ENCODE peak calls at places on chromosomes 6 and 20, in seven cellular contexts. One of them, this sample, is unnamed.

GRCh38 chr6:140003217-140003616 is 628.8 kb upstream of the CITED2 start:
- DNase-seq in bronchial epithelial cell: no peak
- DNase-seq in heart left ventricle: no peak
- DNase-seq in choroid plexus epithelial cell: no peak
- DNase-seq in GM12865: no peak
- DNase-seq in astrocyte: no peak
- DNase-seq in GM20000: no peak
- DNase-seq in this sample: no peak

GRCh38 chr20:52683761-52684160 is 288.4 kb upstream of the TSHZ2 start:
- DNase-seq in bronchial epithelial cell: no peak
- DNase-seq in choroid plexus epithelial cell: no peak
- DNase-seq in astrocyte: no peak
- DNase-seq in heart left ventricle: no peak
- DNase-seq in GM20000: no peak
- DNase-seq in GM12865: no peak
- DNase-seq in this sample: no peak

GRCh38 chr20:1933465-1933870 is 38.3 kb downstream of the SIRPA start:
- DNase-seq in bronchial epithelial cell: no peak
- DNase-seq in GM20000: no peak
- DNase-seq in astrocyte: peak
- DNase-seq in choroid plexus epithelial cell: no peak
- DNase-seq in heart left ventricle: peak
- DNase-seq in GM12865: no peak
- DNase-seq in this sample: no peak

GRCh38 chr6:20438462-20439070 is 36.9 kb downstream of the E2F3 start:
- DNase-seq in astrocyte: no peak
- DNase-seq in heart left ventricle: no peak
- DNase-seq in choroid plexus epithelial cell: no peak
- DNase-seq in GM12865: no peak
- DNase-seq in GM20000: no peak
- DNase-seq in bronchial epithelial cell: no peak
- DNase-seq in this sample: no peak

GRCh38 chr20:924639-925038 is 8.5 kb upstream of the ANGPT4 start:
- DNase-seq in GM20000: no peak
- DNase-seq in choroid plexus epithelial cell: no peak
- DNase-seq in GM12865: no peak
- DNase-seq in bronchial epithelial cell: no peak
- DNase-seq in astrocyte: no peak
- DNase-seq in heart left ventricle: no peak
- DNase-seq in this sample: no peak

GRCh38 chr6:158536084-158536890 is 23.6 kb upstream of the TMEM181 start:
- DNase-seq in bronchial epithelial cell: peak
- DNase-seq in astrocyte: peak
- DNase-seq in GM12865: peak
- DNase-seq in heart left ventricle: peak
- DNase-seq in GM20000: peak
- DNase-seq in choroid plexus epithelial cell: peak
- DNase-seq in this sample: peak

GRCh38 chr6:135572051-135572450 is 74.5 kb upstream of the AHI1 start:
- DNase-seq in GM20000: no peak
- DNase-seq in heart left ventricle: no peak
- DNase-seq in GM12865: no peak
- DNase-seq in astrocyte: peak
- DNase-seq in choroid plexus epithelial cell: no peak
- DNase-seq in bronchial epithelial cell: no peak
- DNase-seq in this sample: no peak

GRCh38 chr6:9399916-9400315 is 964.6 kb upstream of the SLC35B3 start:
- DNase-seq in GM12865: no peak
- DNase-seq in heart left ventricle: no peak
- DNase-seq in GM20000: no peak
- DNase-seq in astrocyte: no peak
- DNase-seq in choroid plexus epithelial cell: no peak
- DNase-seq in bronchial epithelial cell: peak
- DNase-seq in this sample: no peak

GRCh38 chr6:69138173-69138572 is 503.1 kb downstream of the ADGRB3 start:
- DNase-seq in GM12865: no peak
- DNase-seq in bronchial epithelial cell: no peak
- DNase-seq in astrocyte: peak
- DNase-seq in GM20000: no peak
- DNase-seq in choroid plexus epithelial cell: no peak
- DNase-seq in heart left ventricle: no peak
- DNase-seq in this sample: no peak

GRCh38 chr6:87344513-87344912 is at the start of gene C6orf163:
- DNase-seq in GM20000: no peak
- DNase-seq in GM12865: no peak
- DNase-seq in astrocyte: no peak
- DNase-seq in choroid plexus epithelial cell: no peak
- DNase-seq in heart left ventricle: no peak
- DNase-seq in bronchial epithelial cell: no peak
- DNase-seq in this sample: no peak

GRCh38 chr6:13830803-13831202 is 16.4 kb upstream of the MCUR1 start:
- DNase-seq in GM20000: no peak
- DNase-seq in GM12865: peak
- DNase-seq in astrocyte: no peak
- DNase-seq in choroid plexus epithelial cell: no peak
- DNase-seq in heart left ventricle: no peak
- DNase-seq in bronchial epithelial cell: no peak
- DNase-seq in this sample: no peak

GRCh38 chr20:16352321-16352720 is 220.9 kb downstream of the KIF16B start:
- DNase-seq in bronchial epithelial cell: no peak
- DNase-seq in GM12865: no peak
- DNase-seq in GM20000: no peak
- DNase-seq in astrocyte: no peak
- DNase-seq in heart left ventricle: no peak
- DNase-seq in choroid plexus epithelial cell: peak
- DNase-seq in this sample: no peak

GRCh38 chr6:11101417-11101816 is 7.8 kb downstream of the SMIM13 start:
- DNase-seq in choroid plexus epithelial cell: no peak
- DNase-seq in GM20000: no peak
- DNase-seq in heart left ventricle: no peak
- DNase-seq in GM12865: no peak
- DNase-seq in astrocyte: no peak
- DNase-seq in bronchial epithelial cell: no peak
- DNase-seq in this sample: no peak

GRCh38 chr6:31493875-31494694 is 3.9 kb upstream of the MICB start:
- DNase-seq in astrocyte: peak
- DNase-seq in GM20000: peak
- DNase-seq in choroid plexus epithelial cell: peak
- DNase-seq in GM12865: peak
- DNase-seq in bronchial epithelial cell: peak
- DNase-seq in heart left ventricle: peak
- DNase-seq in this sample: peak

GRCh38 chr6:142482249-142482648 is 180.4 kb downstream of the ADGRG6 start:
- DNase-seq in bronchial epithelial cell: peak
- DNase-seq in GM20000: no peak
- DNase-seq in heart left ventricle: no peak
- DNase-seq in astrocyte: no peak
- DNase-seq in GM12865: no peak
- DNase-seq in choroid plexus epithelial cell: peak
- DNase-seq in this sample: no peak

GRCh38 chr20:16569218-16570153 is 3.8 kb downstream of the KIF16B start:
- DNase-seq in astrocyte: no peak
- DNase-seq in GM12865: no peak
- DNase-seq in heart left ventricle: no peak
- DNase-seq in choroid plexus epithelial cell: no peak
- DNase-seq in bronchial epithelial cell: no peak
- DNase-seq in GM20000: no peak
- DNase-seq in this sample: no peak

GRCh38 chr6:139364302-139364981 is 10.0 kb downstream of the CITED2 start:
- DNase-seq in bronchial epithelial cell: peak
- DNase-seq in heart left ventricle: no peak
- DNase-seq in GM12865: peak
- DNase-seq in GM20000: peak
- DNase-seq in astrocyte: peak
- DNase-seq in choroid plexus epithelial cell: peak
- DNase-seq in this sample: no peak

GRCh38 chr20:31691646-31692275 is 30.9 kb downstream of the BCL2L1 start:
- DNase-seq in GM12865: peak
- DNase-seq in heart left ventricle: no peak
- DNase-seq in bronchial epithelial cell: no peak
- DNase-seq in choroid plexus epithelial cell: no peak
- DNase-seq in astrocyte: peak
- DNase-seq in GM20000: peak
- DNase-seq in this sample: no peak

GRCh38 chr6:68636710-68637470 is 1.8 kb downstream of the ADGRB3 start:
- DNase-seq in GM20000: no peak
- DNase-seq in astrocyte: no peak
- DNase-seq in GM12865: no peak
- DNase-seq in bronchial epithelial cell: no peak
- DNase-seq in heart left ventricle: no peak
- DNase-seq in choroid plexus epithelial cell: no peak
- DNase-seq in this sample: no peak

GRCh38 chr6:145071836-145072235 is 663.5 kb downstream of the EPM2A start:
- DNase-seq in bronchial epithelial cell: peak
- DNase-seq in choroid plexus epithelial cell: peak
- DNase-seq in astrocyte: peak
- DNase-seq in heart left ventricle: no peak
- DNase-seq in GM20000: no peak
- DNase-seq in GM12865: no peak
- DNase-seq in this sample: no peak

GRCh38 chr6:57068066-57068465 is 21.6 kb downstream of the KIAA1586 start:
- DNase-seq in choroid plexus epithelial cell: peak
- DNase-seq in heart left ventricle: no peak
- DNase-seq in GM20000: no peak
- DNase-seq in GM12865: no peak
- DNase-seq in bronchial epithelial cell: no peak
- DNase-seq in astrocyte: peak
- DNase-seq in this sample: no peak

GRCh38 chr6:125307150-125307838 is 5.5 kb upstream of the HDDC2 start:
- DNase-seq in bronchial epithelial cell: peak
- DNase-seq in GM20000: no peak
- DNase-seq in astrocyte: no peak
- DNase-seq in choroid plexus epithelial cell: peak
- DNase-seq in heart left ventricle: no peak
- DNase-seq in GM12865: no peak
- DNase-seq in this sample: no peak

GRCh38 chr20:60050193-60050960 is 92.2 kb downstream of the CDH26 start:
- DNase-seq in choroid plexus epithelial cell: no peak
- DNase-seq in bronchial epithelial cell: peak
- DNase-seq in GM20000: no peak
- DNase-seq in astrocyte: no peak
- DNase-seq in heart left ventricle: no peak
- DNase-seq in GM12865: no peak
- DNase-seq in this sample: peak
- TF ChIP-seq CTCF in choroid plexus epithelial cell: no peak
- TF ChIP-seq CTCF in bronchial epithelial cell: peak
- TF ChIP-seq CTCF in GM20000: no peak
- TF ChIP-seq CTCF in astrocyte: no peak
- TF ChIP-seq CTCF in heart left ventricle: no peak
- TF ChIP-seq CTCF in GM12865: no peak
- TF ChIP-seq CTCF in this sample: peak

GRCh38 chr6:134535831-134536230 is 217.9 kb upstream of the SGK1 start:
- DNase-seq in choroid plexus epithelial cell: no peak
- DNase-seq in GM20000: no peak
- DNase-seq in bronchial epithelial cell: peak
- DNase-seq in GM12865: no peak
- DNase-seq in heart left ventricle: no peak
- DNase-seq in astrocyte: no peak
- DNase-seq in this sample: no peak

GRCh38 chr6:134533991-134534390 is 216.1 kb upstream of the SGK1 start:
- DNase-seq in bronchial epithelial cell: no peak
- DNase-seq in choroid plexus epithelial cell: no peak
- DNase-seq in GM12865: no peak
- DNase-seq in heart left ventricle: peak
- DNase-seq in GM20000: no peak
- DNase-seq in astrocyte: no peak
- DNase-seq in this sample: no peak

GRCh38 chr6:134531611-134532010 is 213.7 kb upstream of the SGK1 start:
- DNase-seq in GM12865: no peak
- DNase-seq in heart left ventricle: no peak
- DNase-seq in choroid plexus epithelial cell: no peak
- DNase-seq in bronchial epithelial cell: no peak
- DNase-seq in GM20000: no peak
- DNase-seq in astrocyte: no peak
- DNase-seq in this sample: no peak

GRCh38 chr6:134534708-134535149 is 216.8 kb upstream of the SGK1 start:
- DNase-seq in choroid plexus epithelial cell: peak
- DNase-seq in GM12865: no peak
- DNase-seq in heart left ventricle: no peak
- DNase-seq in bronchial epithelial cell: peak
- DNase-seq in astrocyte: peak
- DNase-seq in GM20000: no peak
- DNase-seq in this sample: no peak

GRCh38 chr6:134532694-134533624 is 215.0 kb upstream of the SGK1 start:
- DNase-seq in GM20000: no peak
- DNase-seq in bronchial epithelial cell: no peak
- DNase-seq in choroid plexus epithelial cell: no peak
- DNase-seq in astrocyte: peak
- DNase-seq in heart left ventricle: no peak
- DNase-seq in GM12865: no peak
- DNase-seq in this sample: no peak
- TF ChIP-seq CTCF in GM20000: no peak
- TF ChIP-seq CTCF in bronchial epithelial cell: no peak
- TF ChIP-seq CTCF in choroid plexus epithelial cell: no peak
- TF ChIP-seq CTCF in astrocyte: no peak
- TF ChIP-seq CTCF in heart left ventricle: no peak
- TF ChIP-seq CTCF in GM12865: no peak
- TF ChIP-seq CTCF in this sample: no peak

DNA sequence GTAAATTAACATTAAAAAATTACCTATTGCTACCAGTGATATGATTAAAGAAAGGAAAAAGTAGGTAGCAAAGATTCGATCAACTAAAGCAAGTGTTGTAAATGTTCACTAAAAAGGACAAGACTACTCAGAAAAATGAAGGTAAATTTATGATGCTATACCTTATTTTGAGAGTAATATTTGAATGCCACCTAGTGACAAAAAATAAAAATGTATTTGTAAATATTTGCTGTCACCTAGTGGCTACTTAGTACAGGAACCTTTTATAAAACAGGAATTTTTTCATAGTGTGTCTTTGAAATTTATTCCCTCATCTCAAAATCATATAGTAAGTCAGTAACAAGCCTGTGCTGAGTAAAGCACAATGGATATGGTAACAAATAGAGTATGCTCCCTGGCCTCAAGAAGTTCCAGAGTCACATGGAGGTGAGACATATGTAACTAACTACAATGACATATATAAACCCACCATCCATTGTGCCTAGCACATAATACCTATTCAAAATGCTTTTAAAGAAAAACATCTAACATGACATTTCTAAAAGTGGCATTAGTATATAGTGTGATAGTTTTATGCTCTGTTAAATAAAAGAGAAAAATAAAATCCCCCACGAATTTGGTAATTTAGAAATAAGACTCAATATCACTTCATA is 193.1 kb upstream of the SIM1 start:
- DNase-seq in choroid plexus epithelial cell: peak
- DNase-seq in bronchial epithelial cell: peak
- DNase-seq in GM12865: peak
- DNase-seq in GM20000: no peak
- DNase-seq in astrocyte: no peak
- DNase-seq in heart left ventricle: no peak
- DNase-seq in this sample: no peak
- TF ChIP-seq CTCF in choroid plexus epithelial cell: peak
- TF ChIP-seq CTCF in bronchial epithelial cell: peak
- TF ChIP-seq CTCF in GM12865: peak
- TF ChIP-seq CTCF in GM20000: peak
- TF ChIP-seq CTCF in astrocyte: peak
- TF ChIP-seq CTCF in heart left ventricle: no peak
- TF ChIP-seq CTCF in this sample: peak

GRCh38 chr20:32995802-32996201 is 8.4 kb downstream of the SUN5 start:
- DNase-seq in heart left ventricle: no peak
- DNase-seq in astrocyte: no peak
- DNase-seq in bronchial epithelial cell: no peak
- DNase-seq in choroid plexus epithelial cell: no peak
- DNase-seq in GM12865: no peak
- DNase-seq in GM20000: no peak
- DNase-seq in this sample: no peak
- TF ChIP-seq CTCF in heart left ventricle: no peak
- TF ChIP-seq CTCF in astrocyte: no peak
- TF ChIP-seq CTCF in bronchial epithelial cell: no peak
- TF ChIP-seq CTCF in choroid plexus epithelial cell: peak
- TF ChIP-seq CTCF in GM12865: no peak
- TF ChIP-seq CTCF in GM20000: no peak
- TF ChIP-seq CTCF in this sample: no peak

This sample was measured in D721Med.